ENCODE peak calls at places on chromosomes 6 and 20, in four cellular contexts. J is cardiac muscle cell, Q is choroid plexus epithelial cell, G is hepatocyte. R is an unnamed sample.

GRCh38 chr20:45892828-45893500 is 1.8 kb downstream of the CTSA start:
- DNase-seq in J (no peak), Q (peak), G (peak), R (no peak)

GRCh38 chr6:148761532-148761951 is 14.7 kb downstream of the UST start:
- DNase-seq in J (peak), Q (peak), G (no peak), R (no peak)

GRCh38 chr6:32252326-32253009 is 28.6 kb upstream of the NOTCH4 start:
- DNase-seq in J (no peak), Q (peak), G (no peak), R (no peak)

GRCh38 chr6:16523550-16524379 is 237.5 kb downstream of the ATXN1 start:
- DNase-seq in J (no peak), Q (peak), G (no peak), R (no peak)

GRCh38 chr20:62437985-62438384 is 10.6 kb upstream of the RBBP8NL start:
- DNase-seq in J (no peak), Q (no peak), G (no peak), R (no peak)

GRCh38 chr20:47016068-47016664 is 121.5 kb downstream of the EYA2 start:
- DNase-seq in J (peak), Q (peak), G (no peak), R (no peak)

GRCh38 chr6:5671604-5672559 is 334.8 kb downstream of the NRN1 start:
- DNase-seq in J (no peak), Q (no peak), G (peak), R (no peak)

GRCh38 chr6:70299456-70299855 is 3.4 kb downstream of the COL9A1 start:
- DNase-seq in J (peak), Q (peak), G (no peak), R (peak)

GRCh38 chr6:168198302-168199180 is 119.5 kb upstream of the FRMD1 start:
- DNase-seq in J (no peak), Q (no peak), G (no peak), R (no peak)

GRCh38 chr6:31877125-31877650 is 1.6 kb downstream of the SLC44A4 start:
- DNase-seq in J (no peak), Q (no peak), G (peak), R (no peak)

GRCh38 chr20:51178153-51178552 is 155.2 kb upstream of the KCNG1 start:
- DNase-seq in J (no peak), Q (no peak), G (no peak), R (no peak)
- TF ChIP-seq CTCF in J (no peak), Q (no peak), G (no peak), R (no peak)

DNA sequence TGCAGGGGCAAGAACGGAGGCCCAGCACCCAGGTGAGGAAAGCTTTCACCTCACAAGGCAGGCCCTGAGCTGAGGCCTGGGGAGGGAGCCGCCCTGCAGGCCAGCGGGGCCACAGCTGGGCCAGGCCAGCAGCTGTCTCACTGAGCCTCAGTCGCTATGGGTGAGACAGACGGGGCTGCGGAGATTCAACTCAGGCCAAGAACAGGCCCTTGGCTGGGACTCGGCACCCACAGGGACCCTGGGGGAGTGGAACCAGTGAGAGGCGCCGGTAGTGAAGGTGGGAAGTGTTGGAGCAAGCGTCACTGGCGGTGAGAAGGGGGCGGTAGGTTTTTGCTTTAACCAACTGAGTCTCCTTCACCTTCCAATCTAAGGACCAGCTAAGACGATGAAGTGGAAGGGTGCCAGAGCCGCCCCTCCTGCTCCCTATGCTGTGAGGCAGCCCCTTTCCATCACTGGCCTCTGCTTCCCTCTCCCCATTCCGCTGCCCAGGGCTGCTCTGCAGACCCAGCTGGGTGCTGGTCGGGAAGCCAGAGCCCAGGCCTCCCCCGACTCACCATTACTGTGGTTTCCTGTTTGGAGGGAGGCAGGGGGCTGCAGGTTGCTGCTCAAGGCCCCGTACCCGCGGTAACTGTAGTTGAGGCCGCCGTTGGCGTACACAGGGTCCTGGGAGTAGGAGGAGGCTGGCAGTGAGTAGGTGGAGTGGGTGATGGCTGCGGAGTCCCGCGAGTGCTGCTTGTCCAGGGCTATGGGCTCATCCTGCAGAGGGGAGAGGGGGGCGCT is 93.7 kb downstream of the ASXL1 start:
- DNase-seq in J (no peak), Q (no peak), G (no peak), R (no peak)
- TF ChIP-seq CTCF in J (no peak), Q (no peak), G (no peak), R (no peak)

DNA sequence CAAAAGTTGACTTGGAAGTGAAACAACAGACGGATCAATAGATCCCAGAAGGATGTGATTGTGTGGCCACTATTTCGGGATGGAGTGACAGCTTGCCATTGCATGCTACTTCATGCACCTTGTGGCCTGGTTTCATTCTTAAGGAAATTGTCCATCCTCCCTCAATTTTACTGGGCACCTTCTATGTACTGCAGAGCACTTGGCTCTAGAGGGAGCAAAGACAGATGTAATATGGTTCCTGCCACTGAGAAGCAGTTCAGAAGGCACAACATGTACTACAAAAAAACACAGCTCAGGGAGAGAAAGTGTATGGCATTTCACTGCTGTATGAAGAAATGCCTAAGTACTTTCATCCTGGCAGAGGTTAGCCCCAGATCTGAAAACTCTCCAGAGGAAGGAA is 91.9 kb downstream of the FOXA2 start:
- DNase-seq in J (no peak), Q (no peak), G (no peak), R (no peak)
- TF ChIP-seq CTCF in J (no peak), Q (no peak), G (no peak), R (no peak)

DNA sequence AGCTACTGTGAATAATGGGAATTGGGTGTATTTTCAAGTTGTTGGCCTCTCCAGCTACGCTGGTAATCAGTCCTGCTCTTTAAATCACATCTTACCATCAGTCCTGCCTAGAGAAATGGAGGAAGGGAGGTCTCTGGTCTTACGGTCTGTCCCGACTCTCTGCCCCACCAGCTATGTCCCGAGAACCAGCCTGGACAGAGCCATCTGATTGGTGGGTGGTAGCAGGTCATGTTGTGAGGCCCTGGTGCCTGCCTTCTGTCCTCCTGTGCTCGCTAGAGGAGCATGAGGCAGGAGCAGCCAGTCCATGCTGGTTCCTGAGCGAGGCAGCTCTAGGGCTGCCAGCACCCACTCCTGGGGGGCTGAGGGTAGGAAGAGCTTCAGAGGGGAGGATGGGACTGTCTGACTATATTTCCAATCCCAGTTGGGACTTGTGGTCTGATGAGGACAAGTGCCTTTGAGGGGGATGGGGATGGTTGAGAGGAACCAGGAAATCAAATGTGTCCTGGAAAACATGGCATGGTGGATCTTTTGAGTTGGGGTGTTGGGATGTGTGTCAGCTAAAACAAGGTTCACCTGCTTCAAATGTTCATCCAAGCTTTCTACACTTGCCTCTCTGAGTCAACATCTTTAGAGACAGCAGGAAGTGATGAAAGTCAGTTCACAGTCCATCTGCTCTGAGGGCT is 33.0 kb downstream of the SYNJ2 start:
- DNase-seq in J (no peak), Q (peak), G (no peak), R (no peak)
- TF ChIP-seq CTCF in J (no peak), Q (no peak), G (no peak), R (no peak)

R was measured in MCF 10A.